ENCODE peak calls at places on chromosomes 11 and 22, in four cellular contexts. S is transverse colon, A is fibroblast of the aortic adventitia, P is A549. F is an unnamed sample.

GRCh38 chr11:86151188-86152005 is 82.5 kb upstream of the PICALM start:
- DNase-seq in A (peak; percentile 55), S (no peak), P (no peak), F (no peak)

GRCh38 chr11:61777234-61778090 is 14.9 kb downstream of the TMEM258 start:
- DNase-seq in A (no peak), S (peak; percentile 53), P (no peak), F (no peak)

GRCh38 chr22:32717337-32718240 is 83.9 kb upstream of the TIMP3 start:
- DNase-seq in S (no peak), P (no peak), A (peak; percentile 81), F (no peak)

GRCh38 chr11:57480409-57481137 is 20.2 kb downstream of the RTN4RL2 start:
- DNase-seq in P (peak; percentile 91), S (peak; percentile 79), A (peak; percentile 42), F (no peak)

GRCh38 chr11:44877908-44878459 is 72.7 kb downstream of the TP53I11 start:
- DNase-seq in S (no peak), P (no peak), A (no peak), F (no peak)

GRCh38 chr22:38968801-38969200 is 11.4 kb downstream of the APOBEC3A start:
- DNase-seq in S (no peak), A (no peak), P (no peak), F (no peak)

GRCh38 chr22:28769394-28770085 is 3.0 kb upstream of the CCDC117 start:
- DNase-seq in S (no peak), A (no peak), P (no peak), F (no peak)

GRCh38 chr11:62048101-62048500 is 75.7 kb upstream of the INCENP start:
- DNase-seq in P (no peak), A (peak; percentile 28), S (no peak), F (no peak)

GRCh38 chr11:5234390-5234834 is at the start of gene HBD:
- DNase-seq in S (no peak), P (no peak), A (peak; percentile 71), F (no peak)

GRCh38 chr22:20574920-20575353 is 67.5 kb downstream of the MED15 start:
- DNase-seq in P (no peak), S (peak; percentile 48), A (no peak), F (no peak)

GRCh38 chr11:72773696-72774095 is 20.2 kb downstream of the STARD10 start:
- DNase-seq in P (no peak), A (no peak), S (peak; percentile 8), F (no peak)

GRCh38 chr11:10669258-10670033 is 24.1 kb downstream of the IRAG1 start:
- DNase-seq in P (no peak), A (peak; percentile 73), S (no peak), F (no peak)

GRCh38 chr11:70454197-70454767 is 56.0 kb downstream of the CTTN start:
- DNase-seq in A (no peak), P (no peak), S (no peak), F (no peak)

GRCh38 chr22:41359376-41359775 is 22.4 kb upstream of the TEF start:
- DNase-seq in A (no peak), S (no peak), P (no peak), F (no peak)

DNA sequence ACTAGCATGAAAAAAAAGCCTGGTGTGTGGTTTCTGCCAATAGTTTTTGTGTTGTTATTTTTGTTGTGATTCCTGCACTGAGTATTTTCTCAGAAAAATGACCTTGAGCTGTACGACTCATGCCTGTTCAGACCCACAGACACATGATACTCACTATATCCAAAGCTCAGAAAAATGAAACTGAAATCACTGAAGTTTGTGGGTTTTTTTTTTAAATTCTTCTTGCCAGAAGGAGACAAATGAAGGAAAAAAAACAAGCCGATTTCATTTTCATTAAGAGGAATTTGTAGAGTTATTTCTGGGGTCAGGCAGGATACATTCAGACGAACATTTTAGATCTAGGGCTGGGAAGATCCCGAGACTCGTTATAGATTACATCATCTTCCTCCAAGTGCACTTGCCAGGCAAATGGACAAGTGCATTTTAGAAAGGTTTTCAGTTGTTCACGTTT is 60.4 kb downstream of the BMAL1 start:
- DNase-seq in A (peak; percentile 78), P (peak; percentile 43), S (no peak), F (no peak)
- H3K4me3 ChIP-seq in A (peak overlapping the region; percentile 54), P (peak overlapping the region; percentile 2), S (peak overlapping the region; percentile 22), F (peak overlapping the region; percentile 27)

GRCh38 chr11:119432484-119433368 is 9.8 kb upstream of the THY1 start:
- DNase-seq in P (no peak), A (peak; percentile 87), S (no peak), F (no peak)
- H3K4me3 ChIP-seq in P (no peak overlapping the region), A (peak overlapping the region; percentile 44), S (no peak overlapping the region), F (no peak overlapping the region)

GRCh38 chr11:32427616-32427934 is 7.8 kb downstream of the WT1 start:
- DNase-seq in A (no peak), S (no peak), P (no peak), F (no peak)
- H3K4me3 ChIP-seq in A (no peak overlapping the region), S (no peak overlapping the region), P (no peak overlapping the region), F (no peak overlapping the region)

GRCh38 chr11:19242184-19242932 is 1.6 kb upstream of the E2F8 start:
- DNase-seq in A (no peak), P (no peak), S (peak; percentile 16), F (no peak)
- H3K4me3 ChIP-seq in A (peak overlapping the region; percentile 94), P (peak overlapping the region; percentile 83), S (peak overlapping the region; percentile 65), F (peak overlapping the region; percentile 66)

DNA sequence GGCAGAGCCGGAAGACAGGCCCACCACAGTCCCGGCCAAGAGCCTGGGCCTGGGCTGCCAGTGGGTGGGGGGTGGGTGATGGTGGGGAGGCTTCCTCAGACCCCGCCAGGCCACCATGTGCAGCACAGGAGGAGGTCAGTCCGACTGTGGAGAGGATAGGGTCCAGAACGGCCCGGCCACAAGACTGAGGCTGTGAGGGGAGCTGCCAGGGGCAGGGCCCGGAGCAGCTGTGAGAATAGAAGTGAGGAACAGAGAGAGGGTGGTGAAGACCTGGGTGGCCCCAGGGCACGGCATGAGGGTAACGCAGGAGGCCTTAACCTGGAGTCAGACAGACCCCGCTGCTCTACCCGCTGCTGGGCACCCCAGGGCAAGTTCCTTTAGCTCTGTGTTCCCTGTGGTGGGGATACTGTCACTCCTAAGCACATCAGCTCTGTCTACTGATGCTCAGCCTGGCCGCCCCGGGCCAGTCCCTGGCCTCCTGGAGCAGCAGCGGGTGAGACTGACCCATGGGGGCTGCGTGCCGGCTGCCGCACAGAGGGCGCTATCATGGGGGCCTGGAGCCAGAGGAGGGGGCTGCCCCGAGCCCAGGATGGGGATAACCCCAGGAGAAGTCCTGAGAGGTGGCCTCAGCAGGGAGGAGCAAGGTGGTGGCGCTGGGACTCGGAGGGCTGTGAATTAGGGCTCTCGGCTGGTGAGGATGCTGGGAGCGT is 1.7 kb downstream of the FERMT3 start:
- DNase-seq in S (no peak), P (no peak), A (no peak), F (no peak)
- H3K4me3 ChIP-seq in S (peak overlapping the region; percentile 52), P (no peak overlapping the region), A (peak overlapping the region; percentile 13), F (no peak overlapping the region)

GRCh38 chr11:3952715-3953114 is 97.3 kb downstream of the STIM1 start:
- DNase-seq in A (no peak), S (no peak), P (no peak), F (no peak)

GRCh38 chr11:3947084-3947483 is 91.6 kb downstream of the STIM1 start:
- DNase-seq in S (peak; percentile 42), A (peak; percentile 82), P (no peak), F (no peak)

GRCh38 chr11:3950996-3951662 is 95.7 kb downstream of the STIM1 start:
- DNase-seq in S (no peak), P (no peak), A (peak; percentile 69), F (no peak)

GRCh38 chr11:3946445-3947017 is 91.1 kb downstream of the STIM1 start:
- DNase-seq in S (no peak), A (peak; percentile 25), P (no peak), F (no peak)

GRCh38 chr11:3949132-3949531 is 93.7 kb downstream of the STIM1 start:
- DNase-seq in P (no peak), S (peak; percentile 33), A (no peak), F (no peak)
- H3K4me3 ChIP-seq in P (no peak overlapping the region), S (no peak overlapping the region), A (no peak overlapping the region), F (no peak overlapping the region)

F was measured in HCT116.